ENCODE peak calls at places on chromosomes 1 and 21, in eight cellular contexts. P, J, H, D, M, W, R and E are unnamed samples. For H3K4me1, the result is how much of the 10 kb centered on the place peaks cover.

GRCh38 chr1:24308365-24309015 is 10.7 kb upstream of the GRHL3 start:
- DNase-seq in P (peak), J (no peak), H (no peak), D (no peak), M (no peak), W (no peak), R (no peak), E (no peak)

GRCh38 chr1:147073062-147073432 is 99.2 kb downstream of the PRKAB2 start:
- DNase-seq in P (peak), J (no peak), H (no peak), D (no peak), M (no peak), W (no peak), R (no peak), E (no peak)

GRCh38 chr21:45872902-45873301 is 108.7 kb upstream of the COL6A1 start:
- DNase-seq in P (no peak), J (no peak), H (no peak), D (no peak), M (no peak), W (no peak), R (no peak), E (no peak)

GRCh38 chr1:226903819-226904710 is 33.6 kb downstream of the PSEN2 start:
- DNase-seq in P (no peak), J (peak), H (no peak), D (peak), M (peak), W (no peak), R (no peak), E (no peak)

GRCh38 chr21:18289876-18290275 is 45.2 kb downstream of the CHODL start:
- DNase-seq in P (no peak), J (no peak), H (no peak), D (no peak), M (no peak), W (no peak), R (no peak), E (peak)

GRCh38 chr1:40625476-40626382 is 39.8 kb downstream of the RIMS3 start:
- DNase-seq in P (no peak), J (no peak), H (no peak), D (no peak), M (no peak), W (no peak), R (no peak), E (no peak)

GRCh38 chr1:40692429-40692905 is 963 bp downstream of the NFYC start:
- DNase-seq in P (no peak), J (no peak), H (no peak), D (no peak), M (no peak), W (no peak), R (no peak), E (peak)

GRCh38 chr1:229024528-229025119 is 246.3 kb upstream of the RAB4A start:
- DNase-seq in P (peak), J (peak), H (no peak), D (no peak), M (no peak), W (peak), R (peak), E (no peak)

GRCh38 chr1:9850442-9851162 is 26.8 kb upstream of the CLSTN1 start:
- DNase-seq in P (peak), J (no peak), H (no peak), D (no peak), M (no peak), W (peak), R (no peak), E (no peak)

GRCh38 chr1:28058168-28058567 is 30.2 kb downstream of the EYA3 start:
- DNase-seq in P (no peak), J (no peak), H (no peak), D (no peak), M (no peak), W (no peak), R (no peak), E (peak)

GRCh38 chr1:226444901-226445300 is 37.0 kb upstream of the PARP1 start:
- DNase-seq in P (peak), J (no peak), H (no peak), D (no peak), M (no peak), W (no peak), R (no peak), E (no peak)

GRCh38 chr1:161956097-161956496 is 67.6 kb downstream of the OLFML2B start:
- DNase-seq in P (no peak), J (no peak), H (no peak), D (peak), M (no peak), W (no peak), R (no peak), E (no peak)

GRCh38 chr1:112998592-112999235 is 42.7 kb upstream of the SLC16A1 start:
- DNase-seq in P (no peak), J (peak), H (no peak), D (peak), M (peak), W (peak), R (no peak), E (no peak)

GRCh38 chr1:36829066-36829465 is 205.2 kb downstream of the GRIK3 start:
- DNase-seq in P (no peak), J (no peak), H (no peak), D (no peak), M (no peak), W (no peak), R (no peak), E (no peak)

GRCh38 chr1:156766288-156767100 is 841 bp upstream of the PRCC start:
- DNase-seq in P (peak), J (no peak), H (no peak), D (no peak), M (no peak), W (no peak), R (no peak), E (no peak)

GRCh38 chr1:27592191-27592590 is 11.8 kb downstream of the AHDC1 start:
- DNase-seq in P (no peak), J (no peak), H (no peak), D (no peak), M (no peak), W (no peak), R (no peak), E (no peak)

GRCh38 chr1:83701396-83701795 is 297.5 kb downstream of the TTLL7 start:
- DNase-seq in P (no peak), J (no peak), H (no peak), D (no peak), M (no peak), W (no peak), R (no peak), E (no peak)

GRCh38 chr1:205770618-205771017 is 4.7 kb downstream of the RAB29 start:
- DNase-seq in P (no peak), J (no peak), H (no peak), D (no peak), M (no peak), W (no peak), R (no peak), E (no peak)

GRCh38 chr21:27426196-27426595 is 459.3 kb upstream of the ADAMTS5 start:
- DNase-seq in P (no peak), J (no peak), H (no peak), D (no peak), M (no peak), W (no peak), R (no peak), E (no peak)

GRCh38 chr1:32997381-32997891 is 32.8 kb upstream of the RNF19B start:
- DNase-seq in P (no peak), J (peak), H (no peak), D (no peak), M (no peak), W (no peak), R (no peak), E (no peak)

GRCh38 chr21:46158666-46159300 is 3.4 kb upstream of the FTCD start:
- DNase-seq in P (no peak), J (no peak), H (no peak), D (no peak), M (peak), W (peak), R (no peak), E (no peak)

GRCh38 chr1:222167111-222167510 is 380.8 kb downstream of the HHIPL2 start:
- DNase-seq in P (peak), J (no peak), H (peak), D (peak), M (no peak), W (no peak), R (peak), E (peak)

GRCh38 chr1:145872421-145872891 is 13.2 kb downstream of the ANKRD35 start:
- DNase-seq in P (peak), J (no peak), H (peak), D (peak), M (peak), W (peak), R (no peak), E (no peak)

GRCh38 chr1:34013958-34014737 is 150.3 kb downstream of the HMGB4 start:
- DNase-seq in P (peak), J (peak), H (no peak), D (peak), M (no peak), W (no peak), R (peak), E (peak)

GRCh38 chr21:45991606-45992301 is 10.2 kb downstream of the COL6A1 start:
- DNase-seq in P (peak), J (peak), H (peak), D (peak), M (peak), W (peak), R (no peak), E (peak)

GRCh38 chr1:33301273-33301984 is 19.5 kb downstream of the A3GALT2 start:
- DNase-seq in P (no peak), J (no peak), H (no peak), D (no peak), M (peak), W (no peak), R (no peak), E (no peak)

DNA sequence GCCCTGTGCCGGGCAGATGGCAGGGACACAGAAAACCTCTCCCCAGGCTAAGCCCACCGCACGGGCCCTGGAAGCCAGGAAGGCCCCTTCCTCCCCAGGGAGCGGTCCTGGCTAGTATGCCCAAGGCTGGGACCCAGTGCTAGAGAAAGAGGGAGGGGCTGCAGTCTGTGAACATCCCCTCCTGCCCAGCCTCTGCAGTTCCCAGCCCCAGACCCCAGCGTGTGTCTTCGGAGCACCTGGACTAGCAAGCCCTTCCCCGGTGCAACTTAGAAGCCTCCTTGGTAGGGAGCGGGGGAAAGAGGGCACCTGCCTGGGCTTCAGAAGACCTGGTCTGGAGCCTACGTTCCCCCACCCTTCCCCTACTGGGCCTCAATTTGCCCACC is 2.1 kb downstream of the PLEKHG5 start:
- DNase-seq in P (no peak), J (no peak), H (no peak), D (no peak), M (no peak), W (no peak), R (no peak), E (no peak)
- H3K4me3 ChIP-seq in P (no peak), J (no peak), H (no peak), D (no peak), M (no peak), W (no peak), R (peak), E (peak)

GRCh38 chr1:178933709-178934573 is 63.1 kb upstream of the ANGPTL1 start:
- DNase-seq in P (no peak), J (no peak), H (no peak), D (peak), M (peak), W (no peak), R (no peak), E (no peak)

GRCh38 chr1:178931843-178932551 is 61.1 kb upstream of the ANGPTL1 start:
- DNase-seq in P (no peak), J (peak), H (no peak), D (peak), M (peak), W (peak), R (no peak), E (peak)

GRCh38 chr1:178932552-178932906 is 61.7 kb upstream of the ANGPTL1 start:
- DNase-seq in P (no peak), J (no peak), H (no peak), D (no peak), M (no peak), W (no peak), R (no peak), E (no peak)

GRCh38 chr1:178934574-178934945 is 63.7 kb upstream of the ANGPTL1 start:
- DNase-seq in P (no peak), J (no peak), H (no peak), D (no peak), M (peak), W (no peak), R (no peak), E (no peak)

GRCh38 chr1:178932966-178933603 is 62.2 kb upstream of the ANGPTL1 start:
- DNase-seq in P (no peak), J (no peak), H (no peak), D (no peak), M (peak), W (no peak), R (no peak), E (no peak)
- H3K4me1 ChIP-seq in P (under half), J (under half), H (under half), D (under half), M (under half), W (under half), R (under half), E (under half)

GRCh38 chr1:35030338-35031102 is 1.2 kb downstream of the ZMYM6 start:
- DNase-seq in P (no peak), J (no peak), H (no peak), D (no peak), M (no peak), W (no peak), R (no peak), E (no peak)

GRCh38 chr1:35033346-35033745 is 1.6 kb upstream of the ZMYM6 start:
- DNase-seq in P (no peak), J (no peak), H (no peak), D (no peak), M (no peak), W (no peak), R (no peak), E (no peak)

GRCh38 chr1:35029756-35030155 is 2.0 kb downstream of the ZMYM6 start:
- DNase-seq in P (no peak), J (no peak), H (no peak), D (no peak), M (no peak), W (no peak), R (no peak), E (no peak)

GRCh38 chr1:35031103-35031452 is 667 bp downstream of the ZMYM6 start:
- DNase-seq in P (peak), J (peak), H (no peak), D (peak), M (peak), W (peak), R (no peak), E (peak)

GRCh38 chr1:35032384-35032739 is 617 bp upstream of the ZMYM6 start:
- DNase-seq in P (no peak), J (no peak), H (no peak), D (no peak), M (no peak), W (no peak), R (no peak), E (no peak)
- H3K4me3 ChIP-seq in P (peak), J (no peak), H (peak), D (peak), M (no peak), W (peak), R (peak), E (peak)

GRCh38 chr1:164716992-164717703 is 158.2 kb downstream of the PBX1 start:
- DNase-seq in P (no peak), J (peak), H (no peak), D (no peak), M (no peak), W (no peak), R (no peak), E (no peak)
- H3K4me1 ChIP-seq in P (under half), J (under half), H (under half), D (half or more), M (under half), W (half or more), R (under half), E (under half)

DNA sequence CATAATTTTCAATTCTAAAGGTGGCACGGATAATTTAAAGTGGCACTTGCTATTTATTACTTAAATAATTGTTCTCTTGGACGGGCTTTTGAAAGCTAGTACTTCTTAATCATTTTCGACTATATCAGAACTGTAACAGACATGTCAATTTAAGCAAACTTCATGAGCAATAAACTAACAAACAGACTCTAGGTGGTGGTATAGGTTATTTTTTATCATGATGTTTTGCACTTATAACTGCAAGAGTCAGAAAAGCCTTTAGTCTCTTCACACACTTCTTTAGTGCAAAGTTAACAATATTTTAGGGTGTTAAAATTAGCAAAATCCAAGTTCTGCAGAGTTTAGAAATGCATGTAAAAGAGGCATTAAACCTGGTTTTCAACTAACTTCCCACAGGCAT is 2.2 kb downstream of the NRIP1 start:
- DNase-seq in P (no peak), J (no peak), H (no peak), D (no peak), M (no peak), W (no peak), R (no peak), E (no peak)
- H3K4me3 ChIP-seq in P (peak), J (no peak), H (peak), D (no peak), M (peak), W (peak), R (peak), E (no peak)

DNA sequence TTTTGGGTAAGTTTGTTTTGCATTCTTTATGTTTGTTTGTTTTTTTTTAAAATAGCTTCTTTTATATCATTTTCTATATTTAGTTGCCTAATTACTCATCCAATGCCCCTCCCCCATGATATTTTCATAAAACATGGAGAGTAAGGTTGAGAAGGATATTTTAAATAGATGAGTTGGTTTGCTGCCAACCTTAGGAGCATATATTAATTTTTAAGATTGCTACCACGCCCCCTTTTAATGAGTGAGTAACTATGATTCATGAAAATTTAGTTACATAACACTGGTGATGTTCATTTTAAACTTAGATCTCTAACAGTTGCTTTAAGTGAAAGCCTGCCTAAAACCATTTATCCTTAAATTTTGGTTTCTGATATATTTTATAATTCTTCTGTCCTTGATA is 18.7 kb downstream of the TMEM50A start:
- DNase-seq in P (no peak), J (no peak), H (no peak), D (no peak), M (no peak), W (no peak), R (no peak), E (no peak)
- H3K4me1 ChIP-seq in P (under half), J (under half), H (under half), D (under half), M (under half), W (under half), R (under half), E (under half)

GRCh38 chr1:243471754-243472725 is 216.2 kb downstream of the SDCCAG8 start:
- DNase-seq in P (peak), J (no peak), H (no peak), D (no peak), M (no peak), W (no peak), R (no peak), E (no peak)

GRCh38 chr1:243470492-243470891 is 214.7 kb downstream of the SDCCAG8 start:
- DNase-seq in P (peak), J (no peak), H (no peak), D (no peak), M (no peak), W (no peak), R (no peak), E (no peak)

GRCh38 chr1:243474384-243474851 is 218.6 kb downstream of the SDCCAG8 start:
- DNase-seq in P (peak), J (no peak), H (peak), D (no peak), M (no peak), W (no peak), R (no peak), E (no peak)

GRCh38 chr1:243473281-243474210 is 217.7 kb downstream of the SDCCAG8 start:
- DNase-seq in P (peak), J (no peak), H (no peak), D (no peak), M (no peak), W (no peak), R (no peak), E (no peak)

DNA sequence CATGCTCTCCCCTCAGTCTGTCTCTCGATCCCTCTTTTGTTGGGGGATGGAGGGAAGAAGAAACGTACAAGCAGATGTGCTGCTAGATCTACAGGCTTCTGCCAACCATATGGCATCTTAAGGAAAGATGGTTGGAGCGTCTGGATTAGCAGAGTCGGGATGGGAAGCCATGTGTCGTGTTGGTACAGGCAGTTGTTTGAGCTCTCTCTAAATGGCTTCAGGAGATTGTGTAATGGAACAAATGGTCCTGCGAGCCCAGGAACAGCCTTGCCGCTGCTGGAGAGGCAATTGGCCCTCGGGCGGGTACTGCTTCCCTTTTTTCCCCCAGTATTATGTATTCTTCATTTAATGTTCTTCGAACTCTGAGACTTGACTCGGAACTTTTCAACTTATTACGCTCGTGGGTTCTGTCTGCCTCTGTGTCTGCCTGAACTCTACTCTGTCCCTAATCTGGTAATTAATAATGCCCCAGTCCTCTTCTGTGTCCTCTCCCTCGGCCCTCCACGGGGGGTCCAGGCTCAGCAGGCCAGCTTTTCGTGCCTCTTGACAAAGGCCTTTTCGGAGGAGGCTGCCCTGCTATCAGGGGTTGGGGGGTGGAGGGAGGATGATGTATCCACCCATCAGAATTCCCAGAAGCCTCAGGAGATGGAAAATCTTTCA is 215.3 kb downstream of the SDCCAG8 start:
- DNase-seq in P (peak), J (no peak), H (peak), D (no peak), M (no peak), W (no peak), R (no peak), E (no peak)
- H3K4me3 ChIP-seq in P (no peak), J (no peak), H (no peak), D (no peak), M (no peak), W (no peak), R (no peak), E (no peak)

DNA sequence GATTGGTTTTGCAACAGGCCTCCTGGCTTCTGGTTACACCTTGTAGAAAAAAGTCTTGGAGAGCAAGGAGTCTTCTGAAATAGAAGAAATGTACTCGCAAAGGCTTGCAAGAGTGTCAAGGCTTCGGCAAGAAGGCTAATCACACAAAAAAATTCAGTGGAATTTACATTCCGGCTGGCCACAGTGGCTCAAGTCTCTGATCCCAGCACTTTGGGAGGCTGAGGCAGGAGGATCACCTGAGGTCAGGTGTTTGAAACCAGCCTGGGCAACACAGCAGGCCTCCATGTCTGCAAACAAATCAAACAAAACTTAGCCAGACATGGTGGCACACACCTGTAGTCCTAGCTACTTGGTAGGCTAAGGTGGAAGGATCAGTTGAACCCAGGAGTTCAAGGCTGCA is 7.7 kb upstream of the DOP1B start:
- DNase-seq in P (no peak), J (no peak), H (no peak), D (no peak), M (no peak), W (no peak), R (no peak), E (no peak)
- H3K4me1 ChIP-seq in P (under half), J (under half), H (under half), D (under half), M (under half), W (under half), R (under half), E (under half)